ENCODE peak calls at places on chromosomes 13 and 19, in nine cellular contexts. R, U, M, T, V, Q, Z, B and E are unnamed samples.

GRCh38 chr13:71856548-71856947 is 10.5 kb downstream of the DACH1 start:
- DNase-seq in R (no peak), U (no peak), M (no peak), T (no peak), V (no peak), Q (no peak), Z (no peak), B (no peak), E (no peak)

GRCh38 chr19:50184196-50184595 is 19.2 kb upstream of the MYH14 start:
- DNase-seq in R (no peak), U (no peak), M (no peak), T (no peak), V (no peak), Q (no peak), Z (no peak), B (no peak), E (no peak)

GRCh38 chr13:98839826-98840769 is 87.6 kb upstream of the SLC15A1 start:
- DNase-seq in R (peak; percentile 56), U (peak; percentile 85), M (no peak), T (peak; percentile 91), V (peak; percentile 58), Q (peak; percentile 6), Z (peak; percentile 55), B (peak; percentile 24), E (peak; percentile 74)

GRCh38 chr13:27834095-27834494 is 41.8 kb downstream of the GSX1 start:
- DNase-seq in R (no peak), U (no peak), M (no peak), T (no peak), V (no peak), Q (no peak), Z (no peak), B (no peak), E (no peak)

GRCh38 chr13:40624338-40624737 is 42.1 kb downstream of the FOXO1 start:
- DNase-seq in R (no peak), U (no peak), M (peak; percentile 59), T (no peak), V (no peak), Q (no peak), Z (no peak), B (no peak), E (no peak)

GRCh38 chr13:26838821-26839220 is 78.2 kb upstream of the GPR12 start:
- DNase-seq in R (no peak), U (no peak), M (no peak), T (no peak), V (no peak), Q (no peak), Z (no peak), B (no peak), E (no peak)

GRCh38 chr19:17829855-17830566 is 8.7 kb upstream of the INSL3 start:
- DNase-seq in R (no peak), U (peak; percentile 13), M (no peak), T (peak; percentile 86), V (no peak), Q (peak; percentile 60), Z (peak; percentile 40), B (no peak), E (no peak)

GRCh38 chr13:27309967-27310598 is 39.5 kb downstream of the RASL11A start:
- DNase-seq in R (no peak), U (no peak), M (no peak), T (no peak), V (no peak), Q (no peak), Z (peak; percentile 40), B (no peak), E (no peak)

GRCh38 chr13:43364210-43365041 is 341.0 kb downstream of the DNAJC15 start:
- DNase-seq in R (no peak), U (peak; percentile 76), M (no peak), T (peak; percentile 34), V (no peak), Q (no peak), Z (peak; percentile 24), B (no peak), E (no peak)